ENCODE peak calls at places on chromosome 13, in five cellular contexts. U, Z, V, I and D are unnamed samples.

GRCh38 chr13:101520672-101521071 is 68.2 kb downstream of the ITGBL1 start:
- DNase-seq in U (no peak), Z (peak; percentile 76), I (no peak), V (no peak), D (peak; percentile 10)

GRCh38 chr13:113275387-113275786 is 21.7 kb upstream of the LAMP1 start:
- DNase-seq in I (peak; percentile 36), U (no peak), Z (peak; percentile 65), V (no peak), D (no peak)

GRCh38 chr13:113491418-113491883 is 940 bp upstream of the DCUN1D2 start:
- DNase-seq in I (no peak), Z (no peak), U (no peak), V (no peak), D (no peak)

GRCh38 chr13:54750521-54750920 is 1721.9 kb downstream of the OLFM4 start:
- DNase-seq in Z (no peak), V (no peak), U (no peak), I (no peak), D (no peak)

GRCh38 chr13:26599885-26600284 is 42.4 kb downstream of the WASF3 start:
- DNase-seq in I (no peak), Z (no peak), U (no peak), V (no peak), D (no peak)

GRCh38 chr13:28805193-28805819 is 14.8 kb upstream of the MTUS2 start:
- DNase-seq in Z (no peak), U (no peak), V (peak; percentile 22), I (no peak), D (no peak)

GRCh38 chr13:24511019-24511823 is 1.4 kb downstream of the PARP4 start:
- DNase-seq in Z (peak; percentile 94), I (peak; percentile 43), V (no peak), U (peak; percentile 26), D (peak; percentile 11)

GRCh38 chr13:27961227-27962085 is 7.7 kb downstream of the CDX2 start:
- DNase-seq in U (no peak), V (no peak), Z (no peak), I (no peak), D (no peak)

GRCh38 chr13:46992383-46992952 is 95.6 kb upstream of the HTR2A start:
- DNase-seq in I (no peak), V (no peak), U (no peak), Z (peak; percentile 28), D (no peak)